ENCODE peak calls at places on chromosome 15, in six cellular contexts. F is effector CD4-positive, alpha-beta T cell; V is lower leg skin; C is fibroblast of pulmonary artery; D is HepG2; M is NCI-H2081. N is an unnamed sample.

GRCh38 chr15:33104276-33104675 is 90.2 kb downstream of the FMN1 start:
- DNase-seq in F (no peak), V (no peak), C (peak), D (no peak), M (no peak), N (no peak)

GRCh38 chr15:50911001-50911400 is 2.5 kb downstream of the AP4E1 start:
- DNase-seq in F (no peak), V (no peak), C (peak), D (no peak), M (no peak), N (no peak)

GRCh38 chr15:38130739-38131498 is 121.7 kb upstream of the SPRED1 start:
- DNase-seq in F (no peak), V (peak), C (peak), D (no peak), M (no peak), N (peak)

GRCh38 chr15:42863572-42864239 is 56.9 kb downstream of the TTBK2 start:
- DNase-seq in F (no peak), V (no peak), C (peak), D (no peak), M (no peak), N (no peak)

GRCh38 chr15:81548350-81549116 is 174.5 kb upstream of the TMC3 start:
- DNase-seq in F (no peak), V (no peak), C (no peak), D (no peak), M (no peak), N (no peak)

GRCh38 chr15:28109626-28110415 is 10.7 kb upstream of the OCA2 start:
- DNase-seq in F (no peak), V (peak), C (no peak), D (no peak), M (no peak), N (no peak)

GRCh38 chr15:32957219-32957618 is 237.3 kb downstream of the FMN1 start:
- DNase-seq in F (no peak), V (no peak), C (no peak), D (no peak), M (peak), N (no peak)

GRCh38 chr15:62390793-62391543 is 225.9 kb upstream of the C2CD4B start:
- DNase-seq in F (no peak), V (peak), C (peak), D (peak), M (no peak), N (peak)

GRCh38 chr15:70447927-70448698 is 315.2 kb downstream of the UACA start:
- DNase-seq in F (no peak), V (no peak), C (no peak), D (no peak), M (no peak), N (no peak)

GRCh38 chr15:99511529-99511864 is 54.3 kb upstream of the MEF2A start:
- DNase-seq in F (no peak), V (no peak), C (peak), D (no peak), M (no peak), N (no peak)

GRCh38 chr15:82651708-82652107 is 4.5 kb upstream of the CPEB1 start:
- DNase-seq in F (no peak), V (no peak), C (no peak), D (no peak), M (no peak), N (no peak)

GRCh38 chr15:77096131-77096530 is 25.2 kb upstream of the TSPAN3 start:
- DNase-seq in F (no peak), V (no peak), C (no peak), D (no peak), M (no peak), N (no peak)

GRCh38 chr15:99703603-99704443 is 29.4 kb downstream of the LYSMD4 start:
- DNase-seq in F (no peak), V (no peak), C (peak), D (peak), M (peak), N (peak)

GRCh38 chr15:36567445-36567844 is 12.0 kb upstream of the CDIN1 start:
- DNase-seq in F (no peak), V (no peak), C (no peak), D (no peak), M (no peak), N (no peak)

GRCh38 chr15:84633311-84634227 is 20.5 kb downstream of the WDR73 start:
- DNase-seq in F (peak), V (peak), C (peak), D (peak), M (peak), N (peak)

GRCh38 chr15:39367591-39367990 is 213.3 kb upstream of the THBS1 start:
- DNase-seq in F (no peak), V (no peak), C (no peak), D (no peak), M (no peak), N (no peak)

GRCh38 chr15:99562238-99562637 is 3.5 kb upstream of the MEF2A start:
- DNase-seq in F (no peak), V (no peak), C (no peak), D (no peak), M (no peak), N (no peak)

GRCh38 chr15:24976932-24977331 is 22.1 kb downstream of the SNRPN start:
- DNase-seq in F (no peak), V (no peak), C (no peak), D (no peak), M (no peak), N (no peak)

GRCh38 chr15:101675015-101675414 is 22.8 kb upstream of the TM2D3 start:
- DNase-seq in F (no peak), V (no peak), C (peak), D (no peak), M (no peak), N (no peak)

GRCh38 chr15:50431204-50431603 is 7.0 kb downstream of the USP8 start:
- DNase-seq in F (no peak), V (no peak), C (no peak), D (no peak), M (no peak), N (no peak)

GRCh38 chr15:36877796-36878744 is 222.3 kb downstream of the MEIS2 start:
- DNase-seq in F (no peak), V (no peak), C (no peak), D (no peak), M (no peak), N (no peak)

GRCh38 chr15:91855684-91856553 is 2.4 kb downstream of the SLCO3A1 start:
- DNase-seq in F (no peak), V (no peak), C (no peak), D (peak), M (peak), N (peak)

GRCh38 chr15:81085898-81086297 is 48.2 kb upstream of the CFAP161 start:
- DNase-seq in F (no peak), V (peak), C (no peak), D (no peak), M (no peak), N (no peak)

GRCh38 chr15:74010929-74011540 is 16.5 kb downstream of the PML start:
- DNase-seq in F (no peak), V (peak), C (peak), D (peak), M (no peak), N (no peak)

GRCh38 chr15:74817370-74817737 is 4.7 kb downstream of the LMAN1L start:
- DNase-seq in F (no peak), V (no peak), C (peak), D (peak), M (no peak), N (no peak)

GRCh38 chr15:70096215-70096974 is 1.3 kb downstream of the TLE3 start:
- DNase-seq in F (peak), V (peak), C (peak), D (no peak), M (peak), N (no peak)

GRCh38 chr15:42094512-42094963 is at the start of gene PLA2G4D:
- DNase-seq in F (no peak), V (no peak), C (no peak), D (no peak), M (peak), N (no peak)

GRCh38 chr15:33547876-33548275 is 237.1 kb downstream of the RYR3 start:
- DNase-seq in F (no peak), V (no peak), C (peak), D (peak), M (no peak), N (peak)

GRCh38 chr15:45136378-45136764 is 6.6 kb downstream of the DUOX1 start:
- DNase-seq in F (no peak), V (no peak), C (no peak), D (no peak), M (no peak), N (peak)

GRCh38 chr15:95416576-95416975 is 913.9 kb upstream of the NR2F2 start:
- DNase-seq in F (no peak), V (no peak), C (no peak), D (no peak), M (no peak), N (no peak)

GRCh38 chr15:28897861-28898608 is 12.3 kb downstream of the APBA2 start:
- DNase-seq in F (no peak), V (no peak), C (no peak), D (no peak), M (no peak), N (no peak)

GRCh38 chr15:80423215-80423614 is 19.0 kb downstream of the ARNT2 start:
- DNase-seq in F (no peak), V (no peak), C (peak), D (no peak), M (no peak), N (no peak)

GRCh38 chr15:67244966-67245478 is 9.4 kb downstream of the AAGAB start:
- DNase-seq in F (no peak), V (no peak), C (peak), D (no peak), M (no peak), N (no peak)

GRCh38 chr15:70704166-70704565 is 59.2 kb downstream of the UACA start:
- DNase-seq in F (no peak), V (no peak), C (no peak), D (no peak), M (no peak), N (no peak)

GRCh38 chr15:67508367-67508766 is 12.6 kb upstream of the C15orf61 start:
- DNase-seq in F (no peak), V (no peak), C (no peak), D (no peak), M (no peak), N (no peak)

GRCh38 chr15:75107905-75108838 is 84.8 kb downstream of the PPCDC start:
- DNase-seq in F (peak), V (no peak), C (peak), D (peak), M (no peak), N (no peak)

GRCh38 chr15:50189630-50190029 is 7.6 kb downstream of the SLC27A2 start:
- DNase-seq in F (no peak), V (no peak), C (no peak), D (no peak), M (no peak), N (no peak)